ENCODE peak calls at places on chromosomes 11 and 22, in eight cellular contexts. O, W, D, X, P, G, Q and M are unnamed samples.

GRCh38 chr11:65576867-65577755 is 1.3 kb downstream of the EHBP1L1 start:
- DNase-seq in W (peak), G (no peak), D (no peak), Q (peak), O (no peak), P (peak), X (peak), M (peak)

GRCh38 chr22:20105456-20106204 is 10.3 kb upstream of the RANBP1 start:
- DNase-seq in W (peak), P (no peak), G (no peak), D (no peak), Q (no peak), O (no peak), X (no peak), M (no peak)

GRCh38 chr11:69680688-69681087 is 5.5 kb upstream of the LTO1 start:
- DNase-seq in G (no peak), X (no peak), P (no peak), D (no peak), O (no peak), Q (no peak), W (no peak), M (no peak)

GRCh38 chr11:57662893-57663292 is 5.0 kb upstream of the ZDHHC5 start:
- DNase-seq in X (no peak), Q (no peak), P (no peak), G (no peak), D (no peak), W (no peak), O (no peak), M (peak)

GRCh38 chr11:30876656-30877371 is 290.7 kb upstream of the MPPED2 start:
- DNase-seq in W (no peak), D (no peak), P (no peak), G (no peak), Q (no peak), O (no peak), X (peak), M (no peak)

GRCh38 chr11:36540998-36541397 is 26.8 kb upstream of the RAG1 start:
- DNase-seq in O (peak), X (no peak), W (no peak), G (no peak), D (peak), P (no peak), Q (peak), M (peak)

GRCh38 chr11:57679396-57679795 is 11.5 kb downstream of the ZDHHC5 start:
- DNase-seq in W (no peak), P (no peak), Q (peak), D (no peak), G (no peak), O (no peak), X (no peak), M (no peak)

GRCh38 chr22:25791556-25791955 is 49.6 kb downstream of the MYO18B start:
- DNase-seq in X (no peak), Q (no peak), O (no peak), D (no peak), P (no peak), W (no peak), G (no peak), M (no peak)

GRCh38 chr11:65381721-65382035 is 768 bp downstream of the SLC25A45 start:
- DNase-seq in G (no peak), D (no peak), P (no peak), O (peak), X (no peak), W (no peak), Q (peak), M (peak)

GRCh38 chr11:122486793-122487495 is 168.6 kb upstream of the UBASH3B start:
- DNase-seq in O (peak), P (no peak), W (no peak), X (no peak), G (no peak), D (no peak), Q (no peak), M (peak)

GRCh38 chr11:69486773-69487266 is 5.4 kb downstream of the LINC01488 start:
- DNase-seq in P (no peak), Q (no peak), O (no peak), D (no peak), W (no peak), X (peak), G (no peak), M (no peak)

GRCh38 chr11:116930177-116930576 is 92.8 kb upstream of the APOA1 start:
- DNase-seq in P (peak), D (peak), W (peak), X (no peak), G (no peak), Q (peak), O (peak), M (no peak)

GRCh38 chr11:60955566-60955965 is 3.6 kb upstream of the SLC15A3 start:
- DNase-seq in X (no peak), W (no peak), Q (no peak), G (no peak), D (no peak), O (no peak), P (no peak), M (no peak)

GRCh38 chr11:3165152-3165705 is at the start of gene OSBPL5:
- DNase-seq in P (peak), W (peak), D (peak), X (peak), Q (peak), O (peak), G (peak), M (no peak)

GRCh38 chr11:62974848-62975522 is 9.8 kb downstream of the SLC22A6 start:
- DNase-seq in G (no peak), W (no peak), D (peak), Q (peak), X (peak), P (no peak), O (peak), M (peak)

GRCh38 chr11:84757711-84758110 is 869.4 kb downstream of the DLG2 start:
- DNase-seq in O (no peak), P (no peak), X (no peak), W (no peak), G (no peak), Q (no peak), D (no peak), M (no peak)

GRCh38 chr11:44496391-44496790 is 69.1 kb upstream of the CD82 start:
- DNase-seq in P (no peak), Q (no peak), X (no peak), O (no peak), D (no peak), G (no peak), W (no peak), M (no peak)

GRCh38 chr22:33210129-33210784 is 152.1 kb upstream of the SYN3 start:
- DNase-seq in G (no peak), Q (peak), P (no peak), W (no peak), D (no peak), O (peak), X (peak), M (peak)

GRCh38 chr11:119297938-119298337 is 19.0 kb downstream of the MCAM start:
- DNase-seq in O (no peak), Q (no peak), D (no peak), W (no peak), X (no peak), G (no peak), P (no peak), M (no peak)

GRCh38 chr11:119298726-119299125 is 18.2 kb downstream of the MCAM start:
- DNase-seq in Q (no peak), O (no peak), D (no peak), W (no peak), X (peak), G (no peak), P (no peak), M (no peak)

GRCh38 chr11:119299416-119299815 is 17.5 kb downstream of the MCAM start:
- DNase-seq in W (no peak), G (no peak), X (no peak), P (no peak), Q (no peak), D (no peak), O (no peak), M (no peak)

GRCh38 chr11:119303227-119303718 is 13.7 kb downstream of the MCAM start:
- DNase-seq in X (no peak), D (no peak), W (no peak), Q (no peak), O (no peak), P (no peak), G (no peak), M (no peak)

DNA sequence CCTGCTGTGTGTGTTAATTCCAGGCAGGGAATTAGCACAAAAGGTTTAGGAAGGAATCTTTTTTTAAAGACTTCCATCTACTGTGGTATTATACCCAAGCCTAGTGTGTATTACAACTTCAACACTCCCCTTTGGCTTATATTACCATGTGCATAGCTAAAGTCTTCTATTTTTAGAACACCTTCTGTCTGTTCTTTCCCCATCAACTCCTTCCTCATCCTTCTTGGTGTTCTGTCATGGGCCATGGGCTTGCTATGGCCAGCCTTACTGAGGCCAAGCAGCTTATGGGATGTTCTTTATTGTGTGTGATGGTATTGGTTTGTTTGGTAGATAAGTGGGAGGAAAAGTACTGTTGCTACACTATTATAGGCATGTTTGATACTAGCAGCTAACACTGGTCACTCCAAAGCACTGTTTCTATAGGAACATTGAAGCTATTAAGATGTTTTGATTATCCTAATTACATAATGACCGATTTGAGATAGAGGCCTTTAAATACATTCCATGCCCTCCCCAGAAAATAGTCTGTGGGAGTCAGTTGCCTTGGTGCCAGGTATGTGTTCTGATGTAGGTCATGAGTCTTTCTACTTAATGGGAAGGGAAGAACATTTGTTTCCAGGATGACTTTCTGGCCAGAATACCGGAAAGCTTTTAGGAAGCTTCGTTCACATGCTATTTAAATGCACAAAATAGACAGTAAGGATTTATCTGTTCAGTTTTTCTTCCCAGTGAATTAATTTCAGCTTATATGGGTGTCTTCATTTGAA is 16.5 kb downstream of the MCAM start:
- DNase-seq in X (no peak), G (no peak), P (no peak), D (no peak), W (no peak), O (no peak), Q (no peak), M (no peak)
- H3K27ac ChIP-seq in X (no peak), G (no peak), P (no peak), D (no peak), W (no peak), O (no peak), Q (no peak), M (no peak)

GRCh38 chr11:876550-876949 is 33.9 kb downstream of the TSPAN4 start:
- DNase-seq in X (peak), W (no peak), Q (no peak), P (no peak), D (peak), O (no peak), G (no peak), M (no peak)
- H3K27ac ChIP-seq in X (no peak), W (no peak), Q (no peak), P (no peak), D (no peak), O (no peak), G (no peak), M (no peak)

GRCh38 chr11:97965849-97966646 is 1054.7 kb upstream of the CNTN5 start:
- DNase-seq in G (peak), O (peak), P (no peak), X (no peak), W (no peak), Q (no peak), D (no peak), M (no peak)

GRCh38 chr11:97962758-97963157 is 1058.0 kb upstream of the CNTN5 start:
- DNase-seq in Q (no peak), W (no peak), O (no peak), D (no peak), X (no peak), G (no peak), P (no peak), M (no peak)

GRCh38 chr11:97964332-97965004 is 1056.3 kb upstream of the CNTN5 start:
- DNase-seq in X (no peak), D (no peak), P (no peak), W (no peak), O (no peak), Q (no peak), G (no peak), M (no peak)

GRCh38 chr11:97961431-97961830 is 1059.3 kb upstream of the CNTN5 start:
- DNase-seq in G (no peak), O (no peak), W (no peak), Q (no peak), P (no peak), D (no peak), X (no peak), M (no peak)

DNA sequence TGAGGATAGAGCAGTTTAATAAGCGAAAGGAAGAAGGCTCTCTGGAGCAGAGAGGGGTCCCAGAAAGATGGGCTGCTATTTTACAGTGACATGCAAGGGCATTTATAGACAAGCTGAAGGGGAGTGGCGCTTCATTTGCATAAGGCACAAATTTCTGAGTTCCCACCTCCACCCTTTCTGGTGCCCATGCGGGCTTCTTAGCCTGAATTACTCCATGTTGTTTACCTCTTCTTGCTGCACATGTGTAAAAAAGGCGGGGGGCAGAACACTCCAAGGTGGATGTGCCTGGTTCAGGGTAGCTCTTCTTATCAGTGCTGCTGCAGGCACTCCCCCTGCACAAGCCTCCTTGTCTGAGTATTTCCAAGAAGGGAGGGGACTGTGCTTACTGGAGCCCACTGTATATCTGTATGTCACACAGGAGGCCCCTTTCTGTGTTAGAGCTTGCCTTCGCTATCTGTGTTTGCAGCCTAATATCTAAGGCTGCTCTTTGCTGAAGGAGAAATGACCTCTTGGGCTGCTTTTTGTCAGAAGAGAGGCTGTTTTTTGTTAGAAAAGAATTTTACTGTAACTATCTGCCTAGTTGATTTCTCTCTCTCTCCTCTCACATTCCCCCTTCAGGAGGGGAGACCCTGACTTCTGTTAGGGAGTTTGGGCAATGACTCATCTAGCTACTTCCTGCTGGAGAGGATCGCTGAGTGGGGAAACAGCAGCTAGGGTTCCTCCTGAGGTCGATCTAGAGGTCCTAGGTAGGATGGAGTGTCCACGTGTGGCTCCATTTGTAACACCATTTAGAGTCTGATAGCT is 1057.0 kb upstream of the CNTN5 start:
- DNase-seq in G (no peak), X (no peak), D (no peak), P (no peak), Q (no peak), O (no peak), W (no peak), M (no peak)
- H3K27ac ChIP-seq in G (no peak), X (no peak), D (no peak), P (peak), Q (no peak), O (no peak), W (no peak), M (no peak)

DNA sequence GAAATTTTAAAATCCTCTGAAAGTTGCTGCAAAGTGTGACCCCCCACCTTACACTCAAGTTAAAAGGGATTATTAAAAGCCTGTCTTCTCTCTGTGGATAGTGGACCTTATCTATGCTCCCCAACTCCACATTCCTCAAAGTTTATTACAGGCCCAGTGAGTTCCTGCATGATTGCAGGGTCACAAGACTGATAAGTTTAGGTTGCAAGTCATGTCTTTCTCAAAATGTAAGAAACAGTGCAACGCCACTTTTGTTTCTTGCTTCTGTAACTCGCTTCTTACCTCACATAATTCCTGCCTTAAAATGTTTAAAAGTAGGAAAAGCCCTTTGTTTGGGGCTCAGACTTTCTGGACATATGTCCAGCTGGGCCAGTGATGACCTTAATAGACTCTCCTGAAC is 38.4 kb upstream of the GLYAT start:
- DNase-seq in D (no peak), W (no peak), O (no peak), X (no peak), G (no peak), Q (no peak), P (no peak), M (no peak)
- H3K27ac ChIP-seq in D (no peak), W (no peak), O (no peak), X (no peak), G (no peak), Q (no peak), P (peak), M (no peak)

DNA sequence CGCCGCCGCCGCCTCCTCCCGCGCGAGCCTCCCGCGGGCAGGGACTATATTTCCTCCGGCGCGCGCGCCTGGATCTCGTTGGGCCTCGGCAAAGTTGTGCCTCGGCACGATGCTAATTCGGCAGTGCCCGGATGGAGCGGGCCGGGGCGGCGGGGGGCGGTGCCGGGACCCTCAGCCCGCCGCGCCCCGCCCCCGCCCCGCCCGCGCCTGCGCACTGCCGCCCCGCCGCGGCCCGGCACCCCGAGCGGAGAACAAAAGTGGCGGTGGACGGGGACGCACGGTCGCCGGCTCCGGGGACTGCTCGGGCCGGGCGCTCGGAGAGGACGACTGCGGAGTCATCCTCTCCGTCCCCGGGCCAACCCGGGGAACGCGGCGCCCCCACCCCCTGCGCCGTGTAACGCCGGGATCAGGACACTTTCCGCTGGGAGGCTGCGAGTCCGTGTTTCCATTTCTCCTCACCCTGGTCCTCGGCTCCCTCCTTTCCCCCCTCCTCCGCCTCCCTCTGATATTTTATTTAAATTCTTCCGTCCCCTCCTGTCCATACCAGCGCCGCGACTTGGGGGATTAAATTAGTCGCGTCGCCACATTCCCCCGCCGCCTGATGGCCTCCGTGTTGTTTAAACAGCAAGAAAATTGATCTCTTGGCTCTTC is at the start of gene PHF21B:
- DNase-seq in G (no peak), W (no peak), O (peak), X (peak), D (peak), P (no peak), Q (no peak), M (peak)
- H3K27ac ChIP-seq in G (no peak), W (no peak), O (peak), X (peak), D (peak), P (no peak), Q (no peak), M (no peak)

GRCh38 chr22:24093855-24094254 is 82.8 kb downstream of the CABIN1 start:
- DNase-seq in X (no peak), W (no peak), G (no peak), Q (no peak), P (no peak), O (no peak), D (no peak), M (no peak)

GRCh38 chr22:24089951-24090350 is 78.8 kb downstream of the CABIN1 start:
- DNase-seq in O (no peak), G (no peak), P (no peak), X (no peak), W (no peak), Q (no peak), D (no peak), M (no peak)

GRCh38 chr22:24091551-24092420 is 80.7 kb downstream of the CABIN1 start:
- DNase-seq in D (no peak), O (no peak), G (no peak), W (no peak), Q (no peak), X (peak), P (no peak), M (no peak)

GRCh38 chr22:24088796-24089195 is 77.7 kb downstream of the CABIN1 start:
- DNase-seq in P (no peak), W (no peak), Q (no peak), G (no peak), D (no peak), X (no peak), O (peak), M (no peak)

DNA sequence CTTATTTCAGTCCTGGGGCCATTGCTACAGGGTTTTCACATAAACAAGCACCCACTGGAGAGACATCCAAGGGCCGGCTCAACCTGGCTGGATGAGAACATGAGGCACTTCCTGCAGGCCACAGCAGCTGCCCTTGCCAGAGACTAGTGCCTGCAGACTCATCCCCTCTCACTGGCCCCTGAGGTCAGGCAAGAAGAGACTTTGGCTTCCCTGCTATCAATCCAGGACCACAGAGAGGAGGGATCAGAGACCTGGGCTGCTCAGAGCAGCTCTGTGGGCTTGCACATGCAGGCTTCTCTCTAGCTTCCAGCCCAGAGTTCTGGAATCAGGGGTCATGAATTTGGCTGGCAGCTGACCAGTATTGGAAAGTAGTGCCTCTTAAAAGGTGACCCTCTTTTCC is 79.5 kb downstream of the CABIN1 start:
- DNase-seq in O (no peak), P (no peak), Q (no peak), W (no peak), G (no peak), D (no peak), X (no peak), M (no peak)
- H3K27ac ChIP-seq in O (no peak), P (no peak), Q (no peak), W (no peak), G (no peak), D (no peak), X (peak), M (no peak)